ENCODE peak calls at places on chromosomes 12 and 14, in four cellular contexts. M is GM13977, Z is tibial artery, B is fibroblast of pulmonary artery. I is an unnamed sample.

GRCh38 chr14:82779301-82779700 is 1245.6 kb upstream of the SEL1L start:
- DNase-seq in M (no peak), Z (no peak), B (no peak), I (no peak)

GRCh38 chr14:100898465-100898864 is 5.1 kb downstream of the RTL1 start:
- DNase-seq in M (no peak), Z (no peak), B (no peak), I (no peak)

GRCh38 chr12:9673404-9674225 is 4.1 kb downstream of the CLEC2D start:
- DNase-seq in M (no peak), Z (peak), B (peak), I (peak)

GRCh38 chr12:67968725-67969124 is 20.5 kb upstream of the IFNG-AS1 start:
- DNase-seq in M (no peak), Z (no peak), B (no peak), I (no peak)

GRCh38 chr14:90545966-90546751 is 149.3 kb downstream of the CALM1 start:
- DNase-seq in M (no peak), Z (peak), B (no peak), I (no peak)

GRCh38 chr14:69675877-69676416 is 64.6 kb downstream of the SUSD6 start:
- DNase-seq in M (peak), Z (no peak), B (no peak), I (no peak)

GRCh38 chr12:25935355-25936144 is 22.9 kb upstream of the RASSF8 start:
- DNase-seq in M (no peak), Z (no peak), B (no peak), I (no peak)

GRCh38 chr14:85617799-85618198 is 87.9 kb downstream of the FLRT2 start:
- DNase-seq in M (no peak), Z (no peak), B (no peak), I (no peak)

GRCh38 chr12:52226446-52226845 is 6.6 kb upstream of the KRT7 start:
- DNase-seq in M (no peak), Z (no peak), B (peak), I (no peak)

GRCh38 chr14:104665663-104666522 is 23.5 kb upstream of the INF2 start:
- DNase-seq in M (no peak), Z (peak), B (no peak), I (no peak)

GRCh38 chr14:64760146-64760755 is 56.0 kb downstream of the PLEKHG3 start:
- DNase-seq in M (peak), Z (peak), B (peak), I (no peak)

GRCh38 chr12:52585951-52586350 is 12.3 kb upstream of the KRT74 start:
- DNase-seq in M (no peak), Z (peak), B (no peak), I (no peak)

GRCh38 chr14:24310666-24311604 is at the start of gene LTB4R:
- DNase-seq in M (peak), Z (peak), B (peak), I (no peak)

GRCh38 chr12:32135967-32136366 is 29.3 kb downstream of the BICD1 start:
- DNase-seq in M (no peak), Z (no peak), B (no peak), I (no peak)

GRCh38 chr12:115823635-115824034 is 453.9 kb downstream of the MED13L start:
- DNase-seq in M (no peak), Z (no peak), B (no peak), I (no peak)

I was measured in epithelial cell of prostate.